ENCODE peak calls at places on chromosome 1, in eight cellular contexts. One of them, this sample, is unnamed.

GRCh38 chr1:113780363-113781146 is 21.3 kb upstream of the PHTF1 start:
- DNase-seq in RWPE2: no peak
- DNase-seq in thoracic aorta: no peak
- DNase-seq in mammary epithelial cell: no peak
- DNase-seq in IMR-90: peak
- DNase-seq in right cardiac atrium: no peak
- DNase-seq in heart left ventricle: no peak
- DNase-seq in thyroid gland: no peak
- DNase-seq in this sample: no peak

GRCh38 chr1:36768486-36769178 is 265.7 kb downstream of the GRIK3 start:
- DNase-seq in RWPE2: peak
- DNase-seq in thoracic aorta: no peak
- DNase-seq in mammary epithelial cell: no peak
- DNase-seq in IMR-90: no peak
- DNase-seq in right cardiac atrium: no peak
- DNase-seq in heart left ventricle: no peak
- DNase-seq in thyroid gland: no peak
- DNase-seq in this sample: no peak

GRCh38 chr1:117146067-117146466 is 24.5 kb upstream of the TRIM45 start:
- DNase-seq in RWPE2: no peak
- DNase-seq in thoracic aorta: no peak
- DNase-seq in mammary epithelial cell: no peak
- DNase-seq in IMR-90: no peak
- DNase-seq in right cardiac atrium: no peak
- DNase-seq in heart left ventricle: no peak
- DNase-seq in thyroid gland: no peak
- DNase-seq in this sample: no peak

GRCh38 chr1:159829822-159830455 is 3.3 kb downstream of the SLAMF8 start:
- DNase-seq in RWPE2: no peak
- DNase-seq in thoracic aorta: no peak
- DNase-seq in mammary epithelial cell: no peak
- DNase-seq in IMR-90: peak
- DNase-seq in right cardiac atrium: peak
- DNase-seq in heart left ventricle: peak
- DNase-seq in thyroid gland: no peak
- DNase-seq in this sample: no peak

GRCh38 chr1:153749408-153750005 is 21.7 kb downstream of the INTS3 start:
- DNase-seq in RWPE2: no peak
- DNase-seq in thoracic aorta: peak
- DNase-seq in mammary epithelial cell: peak
- DNase-seq in IMR-90: peak
- DNase-seq in right cardiac atrium: peak
- DNase-seq in heart left ventricle: peak
- DNase-seq in thyroid gland: peak
- DNase-seq in this sample: peak

GRCh38 chr1:21260405-21261129 is 29.7 kb downstream of the ECE1 start:
- DNase-seq in RWPE2: no peak
- DNase-seq in thoracic aorta: no peak
- DNase-seq in mammary epithelial cell: no peak
- DNase-seq in IMR-90: no peak
- DNase-seq in right cardiac atrium: peak
- DNase-seq in heart left ventricle: no peak
- DNase-seq in thyroid gland: no peak
- DNase-seq in this sample: no peak

GRCh38 chr1:98143403-98143802 is 222.6 kb upstream of the DPYD start:
- DNase-seq in RWPE2: no peak
- DNase-seq in thoracic aorta: no peak
- DNase-seq in mammary epithelial cell: peak
- DNase-seq in IMR-90: peak
- DNase-seq in right cardiac atrium: no peak
- DNase-seq in heart left ventricle: no peak
- DNase-seq in thyroid gland: no peak
- DNase-seq in this sample: no peak

GRCh38 chr1:46244656-46245371 is 2.7 kb upstream of the RAD54L start:
- DNase-seq in RWPE2: no peak
- DNase-seq in thoracic aorta: no peak
- DNase-seq in mammary epithelial cell: no peak
- DNase-seq in IMR-90: peak
- DNase-seq in right cardiac atrium: no peak
- DNase-seq in heart left ventricle: no peak
- DNase-seq in thyroid gland: no peak
- DNase-seq in this sample: no peak

GRCh38 chr1:3463891-3464648 is 9.6 kb downstream of the ARHGEF16 start:
- DNase-seq in RWPE2: peak
- DNase-seq in thoracic aorta: no peak
- DNase-seq in mammary epithelial cell: no peak
- DNase-seq in IMR-90: no peak
- DNase-seq in right cardiac atrium: peak
- DNase-seq in heart left ventricle: peak
- DNase-seq in thyroid gland: no peak
- DNase-seq in this sample: no peak

GRCh38 chr1:20172033-20172588 is 13.8 kb upstream of the UBXN10 start:
- DNase-seq in RWPE2: no peak
- DNase-seq in thoracic aorta: no peak
- DNase-seq in mammary epithelial cell: no peak
- DNase-seq in IMR-90: no peak
- DNase-seq in right cardiac atrium: no peak
- DNase-seq in heart left ventricle: peak
- DNase-seq in thyroid gland: no peak
- DNase-seq in this sample: no peak

GRCh38 chr1:178781549-178781948 is 56.5 kb downstream of the RALGPS2 start:
- DNase-seq in RWPE2: no peak
- DNase-seq in thoracic aorta: no peak
- DNase-seq in mammary epithelial cell: no peak
- DNase-seq in IMR-90: no peak
- DNase-seq in right cardiac atrium: no peak
- DNase-seq in heart left ventricle: no peak
- DNase-seq in thyroid gland: no peak
- DNase-seq in this sample: no peak

GRCh38 chr1:98351506-98352038 is 309.9 kb upstream of the SNX7 start:
- DNase-seq in RWPE2: no peak
- DNase-seq in thoracic aorta: no peak
- DNase-seq in mammary epithelial cell: no peak
- DNase-seq in IMR-90: no peak
- DNase-seq in right cardiac atrium: no peak
- DNase-seq in heart left ventricle: no peak
- DNase-seq in thyroid gland: no peak
- DNase-seq in this sample: no peak

DNA sequence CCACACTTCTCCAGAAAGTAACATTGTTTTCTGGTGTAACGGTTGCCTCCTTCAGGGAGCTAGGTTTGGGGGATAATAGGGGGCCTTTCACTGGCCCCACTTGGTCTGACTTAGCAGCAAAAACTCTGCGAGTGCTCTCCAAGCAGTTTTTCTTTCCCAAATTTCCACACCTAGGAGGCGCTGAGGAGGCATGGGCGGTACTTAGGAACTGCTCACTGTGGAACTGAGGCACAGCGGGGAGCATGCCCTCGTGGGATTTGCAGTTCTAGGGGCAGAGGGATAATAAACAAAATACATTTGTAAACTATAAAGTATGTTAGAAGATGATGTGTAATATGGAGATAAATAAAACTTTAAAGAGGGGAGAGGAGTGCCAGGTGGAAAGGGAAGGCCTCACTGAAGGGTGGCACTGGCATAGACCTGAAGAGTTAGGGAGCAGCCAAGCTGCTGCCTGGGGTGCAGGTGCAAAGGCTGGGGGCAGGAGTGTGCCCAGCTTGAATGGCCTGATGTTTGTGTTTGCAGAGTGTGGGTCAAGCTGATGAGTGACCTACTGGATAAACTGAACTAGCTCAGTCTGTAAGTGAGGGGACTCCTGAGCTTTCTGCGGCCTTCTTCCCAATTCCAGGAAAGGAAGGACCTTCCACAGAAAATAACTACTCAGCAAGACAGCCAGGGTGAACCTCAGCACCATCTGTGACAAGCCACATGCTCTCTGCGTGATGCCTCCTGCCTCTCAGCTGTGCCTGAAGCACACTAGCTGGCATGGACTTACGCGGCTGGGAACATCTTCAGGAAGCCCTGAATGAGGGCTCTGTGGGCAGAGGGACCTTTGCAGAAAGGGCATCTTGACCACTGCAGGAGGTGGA is 1.9 kb downstream of the EPHX1 start:
- DNase-seq in RWPE2: no peak
- DNase-seq in thoracic aorta: no peak
- DNase-seq in mammary epithelial cell: no peak
- DNase-seq in IMR-90: no peak
- DNase-seq in right cardiac atrium: peak
- DNase-seq in heart left ventricle: no peak
- DNase-seq in thyroid gland: no peak
- DNase-seq in this sample: no peak
- H3K4me3 ChIP-seq in RWPE2: no peak
- H3K4me3 ChIP-seq in thoracic aorta: peak
- H3K4me3 ChIP-seq in mammary epithelial cell: no peak
- H3K4me3 ChIP-seq in IMR-90: no peak
- H3K4me3 ChIP-seq in right cardiac atrium: peak
- H3K4me3 ChIP-seq in heart left ventricle: peak
- H3K4me3 ChIP-seq in thyroid gland: peak
- H3K4me3 ChIP-seq in this sample: no peak

GRCh38 chr1:171655215-171656116 is 3.0 kb upstream of the MYOC start:
- DNase-seq in RWPE2: no peak
- DNase-seq in thoracic aorta: no peak
- DNase-seq in mammary epithelial cell: no peak
- DNase-seq in IMR-90: peak
- DNase-seq in right cardiac atrium: peak
- DNase-seq in heart left ventricle: peak
- DNase-seq in thyroid gland: peak
- DNase-seq in this sample: peak
- H3K27ac ChIP-seq in RWPE2: no peak
- H3K27ac ChIP-seq in thoracic aorta: peak
- H3K27ac ChIP-seq in mammary epithelial cell: no peak
- H3K27ac ChIP-seq in IMR-90: no peak
- H3K27ac ChIP-seq in right cardiac atrium: peak
- H3K27ac ChIP-seq in heart left ventricle: peak
- H3K27ac ChIP-seq in thyroid gland: peak
- H3K27ac ChIP-seq in this sample: peak

GRCh38 chr1:169707917-169708604 is 3.4 kb downstream of the SELL start:
- DNase-seq in RWPE2: no peak
- DNase-seq in thoracic aorta: no peak
- DNase-seq in mammary epithelial cell: no peak
- DNase-seq in IMR-90: no peak
- DNase-seq in right cardiac atrium: no peak
- DNase-seq in heart left ventricle: no peak
- DNase-seq in thyroid gland: no peak
- DNase-seq in this sample: no peak
- H3K4me3 ChIP-seq in RWPE2: no peak
- H3K4me3 ChIP-seq in thoracic aorta: no peak
- H3K4me3 ChIP-seq in mammary epithelial cell: no peak
- H3K4me3 ChIP-seq in IMR-90: no peak
- H3K4me3 ChIP-seq in right cardiac atrium: no peak
- H3K4me3 ChIP-seq in heart left ventricle: no peak
- H3K4me3 ChIP-seq in thyroid gland: no peak
- H3K4me3 ChIP-seq in this sample: no peak

GRCh38 chr1:16015491-16015890 is 2.4 kb downstream of the HSPB7 start:
- DNase-seq in RWPE2: no peak
- DNase-seq in thoracic aorta: no peak
- DNase-seq in mammary epithelial cell: no peak
- DNase-seq in IMR-90: no peak
- DNase-seq in right cardiac atrium: peak
- DNase-seq in heart left ventricle: no peak
- DNase-seq in thyroid gland: no peak
- DNase-seq in this sample: no peak
- H3K27ac ChIP-seq in RWPE2: no peak
- H3K27ac ChIP-seq in thoracic aorta: peak
- H3K27ac ChIP-seq in mammary epithelial cell: no peak
- H3K27ac ChIP-seq in IMR-90: no peak
- H3K27ac ChIP-seq in right cardiac atrium: peak
- H3K27ac ChIP-seq in heart left ventricle: peak
- H3K27ac ChIP-seq in thyroid gland: no peak
- H3K27ac ChIP-seq in this sample: peak

DNA sequence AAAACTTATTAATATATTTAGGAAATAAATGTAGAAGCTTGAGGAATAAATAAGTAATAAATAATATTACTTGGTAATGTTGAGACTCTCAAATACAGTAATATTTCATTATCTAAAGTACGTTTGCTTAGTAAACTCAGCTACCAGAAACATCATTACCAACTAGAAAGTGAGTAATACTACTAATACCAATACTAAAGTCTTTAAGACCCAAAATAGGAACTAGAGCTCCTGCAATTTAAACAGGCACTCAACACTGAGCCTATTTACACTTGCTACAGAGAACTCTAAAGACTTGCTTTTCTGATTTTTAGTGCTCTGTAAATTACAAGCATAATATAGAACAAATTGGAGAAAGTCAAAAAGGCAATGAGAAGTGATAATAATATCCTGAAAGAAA is 13.5 kb upstream of the C1orf105 start:
- DNase-seq in RWPE2: no peak
- DNase-seq in thoracic aorta: no peak
- DNase-seq in mammary epithelial cell: no peak
- DNase-seq in IMR-90: no peak
- DNase-seq in right cardiac atrium: no peak
- DNase-seq in heart left ventricle: no peak
- DNase-seq in thyroid gland: no peak
- DNase-seq in this sample: no peak
- H3K4me3 ChIP-seq in RWPE2: no peak
- H3K4me3 ChIP-seq in thoracic aorta: no peak
- H3K4me3 ChIP-seq in mammary epithelial cell: no peak
- H3K4me3 ChIP-seq in IMR-90: no peak
- H3K4me3 ChIP-seq in right cardiac atrium: no peak
- H3K4me3 ChIP-seq in heart left ventricle: no peak
- H3K4me3 ChIP-seq in thyroid gland: no peak
- H3K4me3 ChIP-seq in this sample: no peak

GRCh38 chr1:56940039-56940438 is 25.8 kb downstream of the C8B start:
- DNase-seq in RWPE2: no peak
- DNase-seq in thoracic aorta: no peak
- DNase-seq in mammary epithelial cell: no peak
- DNase-seq in IMR-90: no peak
- DNase-seq in right cardiac atrium: no peak
- DNase-seq in heart left ventricle: no peak
- DNase-seq in thyroid gland: no peak
- DNase-seq in this sample: no peak
- H3K27ac ChIP-seq in RWPE2: no peak
- H3K27ac ChIP-seq in thoracic aorta: no peak
- H3K27ac ChIP-seq in mammary epithelial cell: no peak
- H3K27ac ChIP-seq in IMR-90: no peak
- H3K27ac ChIP-seq in right cardiac atrium: no peak
- H3K27ac ChIP-seq in heart left ventricle: no peak
- H3K27ac ChIP-seq in thyroid gland: no peak
- H3K27ac ChIP-seq in this sample: no peak

This sample was measured in heart right ventricle.